ENCODE peak calls at places on chromosome 10, in seven cellular contexts. L is NCI-H748 treated with DMSO at 0.1 percent for 48 hours; Z is nephron progenitor cell; P is activated T-cell treated with anti-CD3 and anti-CD28 coated beads, Interleukin-2, amount 50 U/mL, for 4 hours; I is stimulated activated naive CD8-positive, alpha-beta T cell treated with anti-CD3 and anti-CD28 coated beads, Interleukin-15, Interleukin-2, amounts not matched to agents 100 U/mL and 50 U/mL, for 24 hours; D is 8988T; T is GM13977. C is an unnamed sample.

GRCh38 chr10:96358851-96359540 is at the start of gene OPALIN:
- DNase-seq in T (no peak), I (no peak), P (no peak), L (no peak), Z (no peak), D (no peak), C (no peak)

GRCh38 chr10:69337312-69338132 is 59.2 kb downstream of the HK1 start:
- DNase-seq in Z (no peak), P (no peak), T (no peak), D (no peak), I (no peak), L (no peak), C (no peak)

GRCh38 chr10:34732926-34733325 is 82.2 kb downstream of the PARD3 start:
- DNase-seq in P (no peak), I (no peak), D (no peak), T (no peak), L (peak), Z (no peak), C (peak)

GRCh38 chr10:28387141-28387540 is 84.3 kb upstream of the MPP7 start:
- DNase-seq in Z (no peak), P (no peak), D (no peak), I (no peak), T (no peak), L (no peak), C (no peak)

GRCh38 chr10:84499846-84500245 is 171.5 kb downstream of the CCSER2 start:
- DNase-seq in L (no peak), D (no peak), P (no peak), T (no peak), Z (no peak), I (no peak), C (no peak)

GRCh38 chr10:100873081-100873824 is 39.5 kb upstream of the SLF2 start:
- DNase-seq in I (no peak), L (no peak), P (no peak), Z (no peak), T (no peak), D (no peak), C (no peak)

GRCh38 chr10:10956681-10957225 is 60.9 kb upstream of the CELF2 start:
- DNase-seq in T (no peak), P (no peak), I (no peak), D (no peak), L (no peak), Z (no peak), C (no peak)

GRCh38 chr10:127243490-127244272 is 47.3 kb upstream of the INSYN2A start:
- DNase-seq in D (peak), I (peak), L (no peak), Z (peak), T (no peak), P (no peak), C (peak)

GRCh38 chr10:65355141-65355680 is 1570.6 kb upstream of the LRRTM3 start:
- DNase-seq in T (no peak), D (no peak), Z (no peak), I (no peak), P (no peak), L (no peak), C (no peak)

GRCh38 chr10:49091450-49092210 is 23.7 kb downstream of the VSTM4 start:
- DNase-seq in D (no peak), Z (no peak), T (no peak), I (no peak), P (no peak), L (no peak), C (no peak)

GRCh38 chr10:27525819-27526218 is 21.7 kb downstream of the RAB18 start:
- DNase-seq in Z (no peak), I (no peak), D (no peak), T (no peak), P (no peak), L (no peak), C (no peak)

GRCh38 chr10:128851281-128851680 is 615.8 kb upstream of the MGMT start:
- DNase-seq in P (no peak), D (no peak), T (no peak), Z (no peak), L (no peak), I (no peak), C (no peak)

GRCh38 chr10:133457100-133457841 is 3.5 kb downstream of the SCART1 start:
- DNase-seq in I (no peak), L (no peak), T (no peak), Z (no peak), D (no peak), P (no peak), C (no peak)

GRCh38 chr10:76242956-76243355 is 811.5 kb downstream of the LRMDA start:
- DNase-seq in T (no peak), Z (no peak), P (no peak), I (no peak), L (no peak), D (no peak), C (no peak)

GRCh38 chr10:43557214-43557613 is 17.2 kb downstream of the ZNF239 start:
- DNase-seq in Z (no peak), T (no peak), I (no peak), D (no peak), L (no peak), P (no peak), C (no peak)

GRCh38 chr10:3056280-3057037 is 10.9 kb upstream of the PFKP start:
- DNase-seq in P (no peak), D (no peak), T (no peak), Z (no peak), L (no peak), I (no peak), C (no peak)

GRCh38 chr10:74892874-74893273 is 66.5 kb downstream of the KAT6B start:
- DNase-seq in Z (no peak), D (no peak), L (no peak), I (no peak), P (no peak), T (no peak), C (no peak)

GRCh38 chr10:92822060-92822634 is 26.2 kb upstream of the EXOC6 start:
- DNase-seq in I (no peak), L (no peak), T (peak), P (no peak), D (no peak), Z (no peak), C (no peak)

GRCh38 chr10:70777063-70777875 is 7.9 kb downstream of the TBATA start:
- DNase-seq in T (no peak), D (no peak), L (no peak), I (no peak), Z (no peak), P (no peak), C (no peak)

GRCh38 chr10:58225654-58226053 is 42.0 kb downstream of the IPMK start:
- DNase-seq in P (no peak), I (no peak), D (no peak), T (no peak), L (no peak), Z (no peak), C (no peak)

GRCh38 chr10:123906884-123907652 is 15.5 kb upstream of the CPXM2 start:
- DNase-seq in Z (no peak), L (peak), P (no peak), I (no peak), T (no peak), D (no peak), C (no peak)

GRCh38 chr10:86218160-86218559 is 148.4 kb downstream of the GRID1 start:
- DNase-seq in T (no peak), P (no peak), L (no peak), D (no peak), I (no peak), Z (no peak), C (no peak)

GRCh38 chr10:70880077-70880534 is 8.3 kb downstream of the PCBD1 start:
- DNase-seq in T (peak), Z (peak), D (peak), P (peak), L (peak), I (peak), C (peak)

GRCh38 chr10:70430489-70431445 is 10.7 kb downstream of the NODAL start:
- DNase-seq in D (no peak), L (no peak), I (no peak), P (no peak), Z (no peak), T (no peak), C (no peak)

GRCh38 chr10:107019154-107019553 is 145.4 kb downstream of the SORCS1 start:
- DNase-seq in T (no peak), P (no peak), L (no peak), I (no peak), D (no peak), Z (no peak), C (no peak)

GRCh38 chr10:7478727-7479457 is 68.1 kb upstream of the SFMBT2 start:
- DNase-seq in Z (no peak), L (no peak), D (no peak), I (no peak), P (no peak), T (no peak), C (no peak)

GRCh38 chr10:126222736-126223511 is 165.4 kb downstream of the ADAM12 start:
- DNase-seq in L (no peak), P (no peak), I (no peak), D (no peak), Z (no peak), T (no peak), C (no peak)

GRCh38 chr10:76017026-76017732 is 585.8 kb downstream of the LRMDA start:
- DNase-seq in I (no peak), L (no peak), P (no peak), Z (no peak), T (no peak), D (no peak), C (no peak)

GRCh38 chr10:104327745-104328635 is 10.3 kb downstream of the ITPRIP start:
- DNase-seq in L (no peak), T (no peak), P (no peak), I (no peak), Z (peak), D (peak), C (no peak)

C was measured in BE2C.